ENCODE peak calls at places on chromosomes 2 and 18, in nine cellular contexts. One of them, this sample, is unnamed.

GRCh38 chr2:113175736-113176695 is 2.2 kb downstream of the PSD4 start:
- DNase-seq in colonic mucosa: no peak
- DNase-seq in hepatocyte: no peak
- DNase-seq in endodermal cell: no peak
- DNase-seq in right lobe of liver: no peak
- DNase-seq in choroid plexus epithelial cell: no peak
- DNase-seq in uterus: no peak
- DNase-seq in mucosa of descending colon: peak; percentile 66
- DNase-seq in pancreas: no peak
- DNase-seq in this sample: no peak

GRCh38 chr18:61825386-61825785 is 67.4 kb downstream of the RNF152 start:
- DNase-seq in colonic mucosa: no peak
- DNase-seq in hepatocyte: no peak
- DNase-seq in endodermal cell: no peak
- DNase-seq in right lobe of liver: no peak
- DNase-seq in choroid plexus epithelial cell: peak; percentile 67
- DNase-seq in uterus: no peak
- DNase-seq in mucosa of descending colon: no peak
- DNase-seq in pancreas: no peak
- DNase-seq in this sample: no peak

GRCh38 chr2:180905002-180905401 is 75.4 kb upstream of the UBE2E3 start:
- DNase-seq in colonic mucosa: no peak
- DNase-seq in hepatocyte: no peak
- DNase-seq in endodermal cell: no peak
- DNase-seq in right lobe of liver: no peak
- DNase-seq in choroid plexus epithelial cell: peak; percentile 21
- DNase-seq in uterus: no peak
- DNase-seq in mucosa of descending colon: no peak
- DNase-seq in pancreas: no peak
- DNase-seq in this sample: no peak

GRCh38 chr2:84827978-84828575 is 52.8 kb downstream of the TRABD2A start:
- DNase-seq in colonic mucosa: no peak
- DNase-seq in hepatocyte: no peak
- DNase-seq in endodermal cell: no peak
- DNase-seq in right lobe of liver: no peak
- DNase-seq in choroid plexus epithelial cell: no peak
- DNase-seq in uterus: no peak
- DNase-seq in mucosa of descending colon: no peak
- DNase-seq in pancreas: no peak
- DNase-seq in this sample: no peak

GRCh38 chr2:159119652-159120257 is 151.3 kb downstream of the TANC1 start:
- DNase-seq in colonic mucosa: no peak
- DNase-seq in hepatocyte: no peak
- DNase-seq in endodermal cell: no peak
- DNase-seq in right lobe of liver: no peak
- DNase-seq in choroid plexus epithelial cell: no peak
- DNase-seq in uterus: no peak
- DNase-seq in mucosa of descending colon: no peak
- DNase-seq in pancreas: no peak
- DNase-seq in this sample: no peak

GRCh38 chr2:40658917-40659316 is 207.0 kb upstream of the SLC8A1 start:
- DNase-seq in colonic mucosa: no peak
- DNase-seq in hepatocyte: peak; percentile 48
- DNase-seq in endodermal cell: peak; percentile 77
- DNase-seq in right lobe of liver: no peak
- DNase-seq in choroid plexus epithelial cell: peak; percentile 5
- DNase-seq in uterus: no peak
- DNase-seq in mucosa of descending colon: no peak
- DNase-seq in pancreas: no peak
- DNase-seq in this sample: no peak

GRCh38 chr2:165070089-165070488 is 114.8 kb upstream of the SLC38A11 start:
- DNase-seq in colonic mucosa: no peak
- DNase-seq in hepatocyte: no peak
- DNase-seq in endodermal cell: peak; percentile 68
- DNase-seq in right lobe of liver: no peak
- DNase-seq in choroid plexus epithelial cell: no peak
- DNase-seq in uterus: no peak
- DNase-seq in mucosa of descending colon: no peak
- DNase-seq in pancreas: no peak
- DNase-seq in this sample: no peak

GRCh38 chr18:57806891-57807280 is 3.8 kb upstream of the ATP8B1 start:
- DNase-seq in colonic mucosa: no peak
- DNase-seq in hepatocyte: no peak
- DNase-seq in endodermal cell: no peak
- DNase-seq in right lobe of liver: no peak
- DNase-seq in choroid plexus epithelial cell: peak; percentile 49
- DNase-seq in uterus: no peak
- DNase-seq in mucosa of descending colon: no peak
- DNase-seq in pancreas: no peak
- DNase-seq in this sample: no peak

GRCh38 chr2:57726294-57726693 is 320.3 kb upstream of the VRK2 start:
- DNase-seq in colonic mucosa: no peak
- DNase-seq in hepatocyte: no peak
- DNase-seq in endodermal cell: no peak
- DNase-seq in right lobe of liver: no peak
- DNase-seq in choroid plexus epithelial cell: no peak
- DNase-seq in uterus: no peak
- DNase-seq in mucosa of descending colon: no peak
- DNase-seq in pancreas: no peak
- DNase-seq in this sample: no peak

GRCh38 chr2:190179754-190180312 is 117.3 kb upstream of the MSTN start:
- DNase-seq in colonic mucosa: no peak
- DNase-seq in hepatocyte: no peak
- DNase-seq in endodermal cell: no peak
- DNase-seq in right lobe of liver: no peak
- DNase-seq in choroid plexus epithelial cell: no peak
- DNase-seq in uterus: no peak
- DNase-seq in mucosa of descending colon: no peak
- DNase-seq in pancreas: no peak
- DNase-seq in this sample: no peak

GRCh38 chr2:190182071-190182524 is 119.6 kb upstream of the MSTN start:
- DNase-seq in colonic mucosa: no peak
- DNase-seq in hepatocyte: no peak
- DNase-seq in endodermal cell: no peak
- DNase-seq in right lobe of liver: no peak
- DNase-seq in choroid plexus epithelial cell: no peak
- DNase-seq in uterus: no peak
- DNase-seq in mucosa of descending colon: no peak
- DNase-seq in pancreas: no peak
- DNase-seq in this sample: no peak

GRCh38 chr2:190178066-190178722 is 115.7 kb upstream of the MSTN start:
- DNase-seq in colonic mucosa: no peak
- DNase-seq in hepatocyte: no peak
- DNase-seq in endodermal cell: no peak
- DNase-seq in right lobe of liver: no peak
- DNase-seq in choroid plexus epithelial cell: no peak
- DNase-seq in uterus: no peak
- DNase-seq in mucosa of descending colon: no peak
- DNase-seq in pancreas: no peak
- DNase-seq in this sample: no peak

GRCh38 chr2:190181066-190181681 is 118.6 kb upstream of the MSTN start:
- DNase-seq in colonic mucosa: no peak
- DNase-seq in hepatocyte: no peak
- DNase-seq in endodermal cell: no peak
- DNase-seq in right lobe of liver: no peak
- DNase-seq in choroid plexus epithelial cell: no peak
- DNase-seq in uterus: no peak
- DNase-seq in mucosa of descending colon: no peak
- DNase-seq in pancreas: no peak
- DNase-seq in this sample: no peak

DNA sequence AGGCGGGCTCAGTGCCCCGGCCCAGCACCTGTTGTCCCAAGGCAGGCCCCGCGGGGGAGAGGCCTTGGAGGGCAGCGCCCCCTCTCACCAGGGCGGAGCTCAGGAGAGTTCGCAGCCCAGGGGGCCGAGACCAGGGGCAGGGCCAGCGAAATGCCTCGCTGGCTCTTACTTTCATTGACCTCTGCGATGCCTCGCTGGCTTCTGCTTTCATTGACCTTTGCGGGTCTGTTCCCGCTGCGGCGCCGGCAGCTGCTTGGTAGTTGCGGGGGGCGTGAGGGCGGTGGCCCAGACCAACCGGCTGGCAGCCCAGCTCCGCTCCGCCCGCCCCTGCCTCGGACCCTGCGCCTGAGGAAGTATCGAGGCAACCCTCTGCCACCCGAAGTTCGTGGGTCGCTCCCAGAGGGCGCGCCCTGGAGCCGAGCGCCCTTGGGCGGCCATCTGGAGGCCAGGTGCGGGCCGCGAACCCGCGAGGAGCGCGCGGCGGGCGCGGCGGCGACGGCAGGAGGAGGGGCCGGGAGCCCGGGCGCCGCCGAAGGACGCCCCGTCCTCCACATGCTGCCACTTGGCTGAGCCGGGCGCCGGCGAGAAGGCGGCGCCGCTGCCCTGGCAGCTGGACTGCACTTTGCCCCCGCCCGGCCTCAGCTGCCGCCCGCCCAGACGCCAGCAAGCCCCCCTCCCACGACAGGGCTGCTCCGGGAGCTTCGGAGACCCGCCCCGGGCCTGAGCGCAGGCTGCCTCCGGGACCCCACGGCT is 118.0 kb upstream of the MSTN start:
- DNase-seq in colonic mucosa: peak; percentile 76
- DNase-seq in hepatocyte: peak; percentile 81
- DNase-seq in endodermal cell: peak; percentile 94
- DNase-seq in right lobe of liver: peak; percentile 82
- DNase-seq in choroid plexus epithelial cell: no peak
- DNase-seq in uterus: peak; percentile 36
- DNase-seq in mucosa of descending colon: peak; percentile 85
- DNase-seq in pancreas: peak; percentile 79
- DNase-seq in this sample: no peak
- TF ChIP-seq CTCF in colonic mucosa: peak; percentile 53
- TF ChIP-seq CTCF in hepatocyte: peak; percentile 53
- TF ChIP-seq CTCF in endodermal cell: peak; percentile 90
- TF ChIP-seq CTCF in right lobe of liver: peak; percentile 66
- TF ChIP-seq CTCF in choroid plexus epithelial cell: peak; percentile 30
- TF ChIP-seq CTCF in uterus: no peak
- TF ChIP-seq CTCF in mucosa of descending colon: peak; percentile 47
- TF ChIP-seq CTCF in pancreas: peak; percentile 38
- TF ChIP-seq CTCF in this sample: peak; percentile 61

DNA sequence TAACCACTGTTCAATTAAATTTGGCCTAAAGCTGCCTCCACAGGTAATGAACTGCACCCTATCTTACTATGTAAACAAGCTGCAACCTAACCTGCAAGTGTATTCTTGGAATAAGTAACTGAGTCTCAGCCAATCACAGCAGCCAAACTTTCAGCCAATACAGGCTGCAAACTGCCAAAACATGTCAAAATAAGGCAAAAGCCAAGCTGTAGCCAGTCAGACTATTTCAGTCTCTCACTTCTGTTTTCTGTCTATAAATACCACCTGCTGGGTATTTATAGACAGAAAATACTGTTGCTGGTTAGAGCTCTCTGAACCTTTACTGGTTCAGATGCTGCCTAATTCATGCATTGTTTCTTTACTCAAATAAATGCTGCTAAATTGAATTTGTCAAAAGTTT is 14.3 kb downstream of the C2orf76 start:
- DNase-seq in colonic mucosa: no peak
- DNase-seq in hepatocyte: no peak
- DNase-seq in endodermal cell: peak; percentile 62
- DNase-seq in right lobe of liver: no peak
- DNase-seq in choroid plexus epithelial cell: peak; percentile 10
- DNase-seq in uterus: no peak
- DNase-seq in mucosa of descending colon: no peak
- DNase-seq in pancreas: peak; percentile 66
- DNase-seq in this sample: no peak
- H3K4me3 ChIP-seq in colonic mucosa: no peak overlapping the region
- H3K4me3 ChIP-seq in hepatocyte: no peak overlapping the region
- H3K4me3 ChIP-seq in endodermal cell: no peak overlapping the region
- H3K4me3 ChIP-seq in right lobe of liver: no peak overlapping the region
- H3K4me3 ChIP-seq in choroid plexus epithelial cell: no peak overlapping the region
- H3K4me3 ChIP-seq in uterus: no peak overlapping the region
- H3K4me3 ChIP-seq in mucosa of descending colon: no peak overlapping the region
- H3K4me3 ChIP-seq in pancreas: no peak overlapping the region
- H3K4me3 ChIP-seq in this sample: no peak overlapping the region

GRCh38 chr18:23093772-23094171 is 41.5 kb upstream of the CABLES1 start:
- DNase-seq in colonic mucosa: no peak
- DNase-seq in hepatocyte: no peak
- DNase-seq in endodermal cell: no peak
- DNase-seq in right lobe of liver: no peak
- DNase-seq in choroid plexus epithelial cell: no peak
- DNase-seq in uterus: no peak
- DNase-seq in mucosa of descending colon: no peak
- DNase-seq in pancreas: no peak
- DNase-seq in this sample: no peak

GRCh38 chr18:23092121-23092520 is 43.2 kb upstream of the CABLES1 start:
- DNase-seq in colonic mucosa: no peak
- DNase-seq in hepatocyte: no peak
- DNase-seq in endodermal cell: no peak
- DNase-seq in right lobe of liver: no peak
- DNase-seq in choroid plexus epithelial cell: no peak
- DNase-seq in uterus: no peak
- DNase-seq in mucosa of descending colon: no peak
- DNase-seq in pancreas: no peak
- DNase-seq in this sample: no peak

GRCh38 chr18:23094411-23095165 is 40.7 kb upstream of the CABLES1 start:
- DNase-seq in colonic mucosa: no peak
- DNase-seq in hepatocyte: no peak
- DNase-seq in endodermal cell: peak; percentile 83
- DNase-seq in right lobe of liver: no peak
- DNase-seq in choroid plexus epithelial cell: no peak
- DNase-seq in uterus: no peak
- DNase-seq in mucosa of descending colon: no peak
- DNase-seq in pancreas: no peak
- DNase-seq in this sample: no peak

GRCh38 chr18:23099621-23100020 is 35.7 kb upstream of the CABLES1 start:
- DNase-seq in colonic mucosa: peak; percentile 87
- DNase-seq in hepatocyte: peak; percentile 82
- DNase-seq in endodermal cell: no peak
- DNase-seq in right lobe of liver: no peak
- DNase-seq in choroid plexus epithelial cell: no peak
- DNase-seq in uterus: no peak
- DNase-seq in mucosa of descending colon: peak; percentile 69
- DNase-seq in pancreas: no peak
- DNase-seq in this sample: peak; percentile 47

DNA sequence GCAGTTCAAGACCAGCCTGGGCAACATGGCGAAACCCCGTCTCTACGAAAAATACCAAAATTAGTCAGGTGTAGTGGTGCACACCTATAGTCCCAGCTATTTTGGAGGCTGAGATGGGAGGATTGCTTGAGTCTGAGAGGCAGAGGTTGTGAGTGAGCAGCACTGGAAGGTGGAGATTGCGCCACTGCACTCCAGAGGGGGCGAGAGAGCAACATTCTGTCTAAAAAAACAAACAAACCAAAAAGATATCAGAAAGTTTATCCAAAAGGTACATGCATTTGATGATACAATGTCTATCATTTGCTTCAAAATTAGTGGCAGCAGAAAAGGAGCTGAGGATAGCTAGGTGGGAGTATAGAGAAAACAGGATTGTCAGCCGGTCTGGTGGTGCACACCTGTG is 39.8 kb upstream of the CABLES1 start:
- DNase-seq in colonic mucosa: no peak
- DNase-seq in hepatocyte: no peak
- DNase-seq in endodermal cell: no peak
- DNase-seq in right lobe of liver: no peak
- DNase-seq in choroid plexus epithelial cell: no peak
- DNase-seq in uterus: no peak
- DNase-seq in mucosa of descending colon: no peak
- DNase-seq in pancreas: no peak
- DNase-seq in this sample: no peak
- TF ChIP-seq CTCF in colonic mucosa: no peak
- TF ChIP-seq CTCF in hepatocyte: no peak
- TF ChIP-seq CTCF in endodermal cell: peak; percentile 41
- TF ChIP-seq CTCF in right lobe of liver: no peak
- TF ChIP-seq CTCF in choroid plexus epithelial cell: peak; percentile 19
- TF ChIP-seq CTCF in uterus: no peak
- TF ChIP-seq CTCF in mucosa of descending colon: no peak
- TF ChIP-seq CTCF in pancreas: no peak
- TF ChIP-seq CTCF in this sample: peak; percentile 16

GRCh38 chr2:48249093-48249492 is 280.9 kb upstream of the STON1 start:
- DNase-seq in colonic mucosa: no peak
- DNase-seq in hepatocyte: no peak
- DNase-seq in endodermal cell: no peak
- DNase-seq in right lobe of liver: no peak
- DNase-seq in choroid plexus epithelial cell: peak; percentile 67
- DNase-seq in uterus: no peak
- DNase-seq in mucosa of descending colon: no peak
- DNase-seq in pancreas: no peak
- DNase-seq in this sample: no peak
- H3K4me3 ChIP-seq in colonic mucosa: no peak overlapping the region
- H3K4me3 ChIP-seq in hepatocyte: no peak overlapping the region
- H3K4me3 ChIP-seq in endodermal cell: no peak overlapping the region
- H3K4me3 ChIP-seq in right lobe of liver: no peak overlapping the region
- H3K4me3 ChIP-seq in choroid plexus epithelial cell: no peak overlapping the region
- H3K4me3 ChIP-seq in uterus: no peak overlapping the region
- H3K4me3 ChIP-seq in mucosa of descending colon: no peak overlapping the region
- H3K4me3 ChIP-seq in pancreas: no peak overlapping the region
- H3K4me3 ChIP-seq in this sample: no peak overlapping the region